ENCODE peak calls at places on chromosomes 6 and 20, in nine cellular contexts. T is AG08396; C is putamen; U is cardiac muscle cell; E is HEK293T; K is CD14-positive monocyte; R is NCI-H510A treated with DMSO at 0.1 percent for 48 hours; D is cerebellar cortex; O is activated CD8-positive, alpha-beta memory T cell treated with anti-CD3 and anti-CD28 coated beads for 1 hour. M is an unnamed sample.

GRCh38 chr6:163782436-163783003 is 368.0 kb downstream of the QKI start:
- DNase-seq in T (no peak), C (no peak), U (no peak), E (no peak), K (no peak), R (no peak), D (no peak), O (no peak), M (no peak)

GRCh38 chr6:153553627-153554026 is 422.5 kb upstream of the RGS17 start:
- DNase-seq in T (peak; percentile 3), C (no peak), U (no peak), E (peak; percentile 35), K (no peak), R (peak; percentile 1), D (peak; percentile 4), O (no peak), M (no peak)

GRCh38 chr20:20549699-20550098 is 162.7 kb downstream of the RALGAPA2 start:
- DNase-seq in T (peak; percentile 75), C (no peak), U (peak; percentile 2), E (no peak), K (no peak), R (peak; percentile 66), D (no peak), O (no peak), M (no peak)

GRCh38 chr6:116945809-116946208 is 68.8 kb downstream of the RFX6 start:
- DNase-seq in T (no peak), C (no peak), U (no peak), E (no peak), K (no peak), R (no peak), D (no peak), O (no peak), M (no peak)

GRCh38 chr6:28742668-28743270 is 181.0 kb downstream of the TRIM27 start:
- DNase-seq in T (peak; percentile 20), C (no peak), U (peak; percentile 46), E (no peak), K (no peak), R (no peak), D (peak; percentile 74), O (no peak), M (no peak)

GRCh38 chr6:157879873-157880254 is 56.8 kb downstream of the SNX9 start:
- DNase-seq in T (no peak), C (peak; percentile 69), U (no peak), E (no peak), K (no peak), R (no peak), D (peak; percentile 34), O (no peak), M (peak; percentile 70)

GRCh38 chr6:154614101-154614500 is 103.6 kb upstream of the CNKSR3 start:
- DNase-seq in T (no peak), C (no peak), U (peak; percentile 22), E (no peak), K (no peak), R (no peak), D (no peak), O (no peak), M (no peak)

GRCh38 chr6:21479140-21479539 is 114.4 kb upstream of the SOX4 start:
- DNase-seq in T (peak; percentile 10), C (no peak), U (peak; percentile 90), E (peak; percentile 17), K (no peak), R (no peak), D (peak; percentile 31), O (no peak), M (no peak)

GRCh38 chr6:161226005-161226964 is 47.6 kb downstream of the AGPAT4 start:
- DNase-seq in T (no peak), C (no peak), U (no peak), E (no peak), K (no peak), R (no peak), D (no peak), O (no peak), M (no peak)

M was measured in head of caudate nucleus.